ENCODE peak calls at places on chromosomes 3 and 15, in five cellular contexts. K is PC-3, P is A549, A is SJSA1, G is adrenal gland. V is an unnamed sample. For H3K4me1, the result is how much of the 10 kb centered on the place peaks cover.

GRCh38 chr3:61545716-61546115 is 15.7 kb upstream of the PTPRG start:
- DNase-seq in G (no peak), P (no peak), K (no peak), A (no peak), V (no peak)

GRCh38 chr3:172355836-172356235 is 92.4 kb downstream of the GHSR start:
- DNase-seq in K (peak), G (peak), P (no peak), A (peak), V (no peak)

GRCh38 chr15:98800437-98801233 is 152.3 kb downstream of the IGF1R start:
- DNase-seq in K (peak), G (peak), A (peak), P (peak), V (peak)

GRCh38 chr3:77686560-77686959 is 646.7 kb downstream of the ROBO2 start:
- DNase-seq in K (no peak), P (no peak), G (no peak), A (no peak), V (no peak)

GRCh38 chr15:85865070-85865684 is 70.5 kb upstream of the KLHL25 start:
- DNase-seq in G (peak), K (peak), P (peak), A (peak), V (peak)

GRCh38 chr3:111829023-111829422 is 30.0 kb upstream of the PHLDB2 start:
- DNase-seq in K (no peak), G (no peak), P (no peak), A (no peak), V (no peak)

GRCh38 chr3:45599424-45599886 is 4.9 kb downstream of the LIMD1 start:
- DNase-seq in G (no peak), A (no peak), P (no peak), K (no peak), V (no peak)

GRCh38 chr3:67863869-67864268 is 209.5 kb upstream of the SUCLG2 start:
- DNase-seq in A (no peak), K (peak), P (peak), G (no peak), V (no peak)

GRCh38 chr3:195302436-195302835 is 31.5 kb upstream of the XXYLT1 start:
- DNase-seq in K (no peak), A (peak), G (no peak), P (no peak), V (no peak)

GRCh38 chr3:194009892-194010533 is 125.9 kb upstream of the HES1 start:
- DNase-seq in K (no peak), A (no peak), P (no peak), G (no peak), V (no peak)

GRCh38 chr3:172666873-172667694 is 43.8 kb downstream of the NCEH1 start:
- DNase-seq in G (peak), A (peak), P (peak), K (peak), V (peak)

GRCh38 chr3:130374033-130374432 is 28.6 kb downstream of the COL6A5 start:
- DNase-seq in G (no peak), K (peak), P (no peak), A (no peak), V (no peak)

GRCh38 chr15:77070500-77071337 is at the start of gene TSPAN3:
- DNase-seq in K (peak), A (peak), P (peak), G (peak), V (peak)

GRCh38 chr15:31067890-31068603 is 33.5 kb downstream of the TRPM1 start:
- DNase-seq in P (no peak), A (no peak), K (no peak), G (no peak), V (no peak)

GRCh38 chr3:21893250-21893649 is 142.2 kb upstream of the ZNF385D start:
- DNase-seq in P (no peak), K (peak), G (no peak), A (no peak), V (no peak)

GRCh38 chr3:57068437-57069089 is 8.1 kb downstream of the SPATA12 start:
- DNase-seq in P (peak), G (peak), A (peak), K (peak), V (no peak)

GRCh38 chr3:141348848-141349247 is 19.5 kb upstream of the ZBTB38 start:
- DNase-seq in K (no peak), P (no peak), A (no peak), G (no peak), V (no peak)

GRCh38 chr3:188264231-188265213 is 110.6 kb downstream of the LPP start:
- DNase-seq in P (no peak), K (peak), G (no peak), A (no peak), V (no peak)

GRCh38 chr3:171230857-171231256 is 204.3 kb upstream of the SLC2A2 start:
- DNase-seq in G (peak), A (no peak), K (no peak), P (no peak), V (peak)

GRCh38 chr3:108013141-108014055 is 77.4 kb downstream of the CD47 start:
- DNase-seq in A (no peak), G (no peak), P (no peak), K (no peak), V (no peak)

GRCh38 chr15:56804279-56804678 is 71.0 kb upstream of the ZNF280D start:
- DNase-seq in G (no peak), K (no peak), P (no peak), A (no peak), V (no peak)
- H3K4me3 ChIP-seq in G (no peak), K (no peak), P (no peak), A (no peak), V (no peak)

GRCh38 chr3:58173029-58173669 is 37.6 kb downstream of the DNASE1L3 start:
- DNase-seq in G (no peak), A (no peak), P (no peak), K (no peak), V (no peak)

GRCh38 chr3:58175098-58175428 is 35.7 kb downstream of the DNASE1L3 start:
- DNase-seq in P (no peak), K (no peak), A (no peak), G (no peak), V (no peak)

GRCh38 chr3:58175429-58176184 is 35.2 kb downstream of the DNASE1L3 start:
- DNase-seq in G (peak), P (no peak), K (no peak), A (peak), V (no peak)

GRCh38 chr3:58176185-58176530 is 34.6 kb downstream of the DNASE1L3 start:
- DNase-seq in K (no peak), G (no peak), P (no peak), A (no peak), V (no peak)

GRCh38 chr3:58173670-58174472 is 36.9 kb downstream of the DNASE1L3 start:
- DNase-seq in A (no peak), K (peak), P (no peak), G (peak), V (peak)
- H3K4me1 ChIP-seq in A (half or more), K (under half), P (half or more), G (under half), V (under half)

GRCh38 chr3:150216041-150216811 is 191.9 kb upstream of the TSC22D2 start:
- DNase-seq in A (peak), G (no peak), P (no peak), K (peak), V (no peak)
- H3K4me3 ChIP-seq in A (no peak), G (no peak), P (no peak), K (no peak), V (no peak)

DNA sequence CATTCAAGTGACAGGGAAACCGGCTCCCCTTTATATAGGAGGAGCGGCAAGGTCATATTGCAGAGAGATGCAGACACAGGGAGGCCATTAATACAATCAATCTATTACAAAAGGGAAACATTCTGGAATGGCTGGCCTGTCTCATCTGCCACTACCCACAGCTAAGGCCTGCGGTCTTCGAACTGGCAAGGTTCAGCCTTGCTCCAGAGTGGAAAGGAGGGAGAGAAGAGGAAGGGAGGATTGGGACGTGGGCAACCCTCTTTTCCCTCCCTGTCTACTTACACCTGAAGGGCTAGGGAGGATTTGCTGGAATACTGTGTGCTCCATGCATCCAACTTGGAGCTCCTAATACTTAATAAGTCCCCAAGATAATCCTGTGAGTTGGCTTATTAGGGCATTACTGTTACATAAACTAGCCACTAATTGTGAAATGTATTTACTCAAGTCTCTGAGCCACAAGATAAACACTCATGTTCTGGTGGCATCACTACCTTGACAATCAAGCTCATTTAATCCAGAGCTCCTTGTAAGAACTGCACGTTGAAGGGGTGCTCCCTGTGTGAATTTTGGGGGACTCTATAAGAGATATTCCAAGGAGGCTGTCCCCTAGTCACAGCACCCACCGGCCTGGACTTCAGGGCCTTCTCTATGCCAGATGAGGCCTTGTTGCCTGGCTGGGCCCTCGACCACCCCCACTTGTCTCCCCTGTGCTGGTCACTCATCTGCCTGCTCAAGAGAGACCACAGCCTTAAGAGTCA is 19.7 kb upstream of the CCDC174 start:
- DNase-seq in G (no peak), K (peak), P (no peak), A (no peak), V (no peak)
- H3K4me1 ChIP-seq in G (under half), K (under half), P (under half), A (under half), V (under half)

GRCh38 chr3:69536306-69537020 is 150.6 kb upstream of the FRMD4B start:
- DNase-seq in K (no peak), P (no peak), G (no peak), A (no peak), V (no peak)

GRCh38 chr3:69532828-69533219 is 146.9 kb upstream of the FRMD4B start:
- DNase-seq in A (no peak), G (no peak), P (no peak), K (no peak), V (no peak)

GRCh38 chr3:69535613-69536012 is 149.7 kb upstream of the FRMD4B start:
- DNase-seq in P (no peak), A (no peak), K (no peak), G (no peak), V (no peak)

GRCh38 chr3:69530554-69530953 is 144.7 kb upstream of the FRMD4B start:
- DNase-seq in P (no peak), G (no peak), K (no peak), A (no peak), V (no peak)

GRCh38 chr3:69531975-69532827 is 146.3 kb upstream of the FRMD4B start:
- DNase-seq in G (no peak), K (no peak), P (no peak), A (no peak), V (peak)
- H3K4me3 ChIP-seq in G (no peak), K (no peak), P (no peak), A (no peak), V (no peak)